ENCODE peak calls at places on chromosomes 1 and 21, in four cellular contexts. M, U, J and Q are unnamed samples.

GRCh38 chr21:40819262-40819661 is 27.7 kb downstream of the DSCAM start:
- DNase-seq in M (no peak), J (no peak), U (no peak), Q (no peak)

GRCh38 chr1:234309598-234310459 is 63.4 kb upstream of the COA6 start:
- DNase-seq in U (peak), J (peak), M (peak), Q (peak)

GRCh38 chr1:27349784-27350672 is 8.2 kb downstream of the SYTL1 start:
- DNase-seq in M (no peak), J (peak), U (no peak), Q (peak)

GRCh38 chr1:152037920-152038658 is 1.3 kb upstream of the S100A11 start:
- DNase-seq in U (peak), J (no peak), M (no peak), Q (no peak)

GRCh38 chr1:109947582-109948284 is 36.8 kb upstream of the AHCYL1 start:
- DNase-seq in M (no peak), J (no peak), U (no peak), Q (no peak)

GRCh38 chr1:39491146-39491921 is at the start of gene BMP8A:
- DNase-seq in U (peak), M (peak), J (no peak), Q (peak)

GRCh38 chr1:10610901-10611600 is 136.3 kb downstream of the PEX14 start:
- DNase-seq in M (no peak), U (no peak), J (peak), Q (no peak)

GRCh38 chr1:172895761-172896160 is 155.0 kb downstream of the TNFSF18 start:
- DNase-seq in U (no peak), M (no peak), J (no peak), Q (peak)

GRCh38 chr1:100456880-100457279 is 81.1 kb upstream of the GPR88 start:
- DNase-seq in J (no peak), U (no peak), M (no peak), Q (no peak)

GRCh38 chr1:204456826-204457361 is 37.7 kb downstream of the PIK3C2B start:
- DNase-seq in U (no peak), M (no peak), J (no peak), Q (no peak)

GRCh38 chr1:204455063-204455830 is 39.4 kb downstream of the PIK3C2B start:
- DNase-seq in M (no peak), U (no peak), J (no peak), Q (no peak)

GRCh38 chr1:204459706-204460105 is 34.9 kb downstream of the PIK3C2B start:
- DNase-seq in M (no peak), U (no peak), J (no peak), Q (no peak)

GRCh38 chr1:204455831-204456145 is 38.8 kb downstream of the PIK3C2B start:
- DNase-seq in M (no peak), J (no peak), U (no peak), Q (no peak)

DNA sequence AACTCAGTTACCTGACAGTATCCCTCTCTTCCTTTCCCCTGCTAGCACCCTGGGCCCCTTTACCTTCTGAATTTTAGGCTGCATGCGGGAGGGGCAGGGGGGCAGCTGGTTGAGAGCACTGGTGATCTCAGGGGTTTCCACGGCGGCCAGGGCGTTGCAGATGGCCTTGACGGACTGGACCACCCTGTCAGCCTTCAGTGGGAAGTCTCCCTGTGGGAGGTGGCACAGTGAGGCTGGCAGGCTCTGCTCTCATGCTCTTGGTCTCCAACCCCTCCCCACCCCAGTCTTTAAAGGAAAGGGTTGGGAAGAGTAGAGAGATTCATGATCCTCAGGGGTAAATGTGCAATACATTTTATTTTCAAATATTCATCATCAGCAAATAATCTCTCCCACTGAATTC is 36.9 kb downstream of the PIK3C2B start:
- DNase-seq in J (no peak), U (no peak), M (no peak), Q (no peak)
- TF ChIP-seq MAZ in J (no peak), U (no peak), M (no peak), Q (no peak)

DNA sequence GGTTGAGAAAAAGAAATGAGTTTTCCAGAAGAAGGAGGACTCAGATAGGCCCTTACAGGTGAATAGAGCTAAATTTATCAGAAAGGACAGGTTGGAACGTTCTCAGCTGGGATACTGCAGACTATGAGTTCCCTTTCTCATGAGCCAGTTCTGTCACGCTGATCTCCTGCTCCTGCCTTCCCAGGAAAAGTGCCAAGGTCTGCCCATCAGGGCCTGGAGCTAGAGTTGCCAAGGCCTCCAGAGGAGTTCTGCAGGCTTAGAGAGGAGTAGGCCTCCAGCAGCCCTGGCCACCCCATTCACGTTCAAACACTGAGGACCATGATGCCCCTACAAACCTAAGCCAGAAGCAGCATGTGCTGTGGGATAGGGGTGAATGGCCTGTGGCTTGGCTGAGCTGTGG is 126.8 kb upstream of the TNR start:
- DNase-seq in J (no peak), M (no peak), U (no peak), Q (no peak)
- TF ChIP-seq MAZ in J (no peak), M (no peak), U (no peak), Q (no peak)

GRCh38 chr21:10273196-10273595 is 248.2 kb upstream of the TPTE start:
- DNase-seq in U (no peak), M (no peak), J (no peak), Q (no peak)

DNA sequence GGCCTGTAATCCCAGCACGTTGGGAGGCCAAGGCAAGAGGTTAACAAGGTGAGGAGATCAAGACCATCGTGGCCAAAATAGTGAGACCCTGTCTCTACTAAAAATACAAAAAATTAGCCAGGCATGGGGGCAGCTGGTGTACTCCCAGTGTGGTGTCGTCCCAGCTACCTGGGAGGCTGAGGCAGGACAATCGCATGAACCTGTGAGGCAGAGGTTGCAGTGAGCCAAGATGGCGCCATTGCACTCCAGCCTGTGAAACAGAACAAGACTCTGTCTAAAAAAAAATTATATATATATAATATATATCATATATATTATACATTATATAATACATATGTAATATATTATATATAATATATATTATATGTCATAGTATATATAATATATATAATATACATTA is 249.2 kb upstream of the TPTE start:
- DNase-seq in M (peak), U (no peak), J (no peak), Q (no peak)
- TF ChIP-seq MAZ in M (no peak), U (no peak), J (no peak), Q (no peak)

GRCh38 chr1:61334718-61335589 is 252.6 kb downstream of the NFIA start:
- DNase-seq in M (no peak), J (no peak), U (no peak), Q (no peak)
- TF ChIP-seq MAZ in M (no peak), J (no peak), U (no peak), Q (no peak)

GRCh38 chr1:165549908-165550480 is 6.2 kb downstream of the LRRC52 start:
- DNase-seq in J (no peak), U (no peak), M (no peak), Q (no peak)
- TF ChIP-seq MAZ in J (no peak), U (no peak), M (no peak), Q (no peak)

GRCh38 chr1:59026472-59026948 is 242.7 kb upstream of the JUN start:
- DNase-seq in J (peak), M (no peak), U (no peak), Q (no peak)

GRCh38 chr1:59028052-59028451 is 244.2 kb upstream of the JUN start:
- DNase-seq in U (no peak), M (no peak), J (no peak), Q (no peak)

GRCh38 chr1:59025201-59025600 is 241.4 kb upstream of the JUN start:
- DNase-seq in U (no peak), J (peak), M (no peak), Q (no peak)

GRCh38 chr1:59027176-59027575 is 243.3 kb upstream of the JUN start:
- DNase-seq in M (no peak), U (no peak), J (peak), Q (no peak)

DNA sequence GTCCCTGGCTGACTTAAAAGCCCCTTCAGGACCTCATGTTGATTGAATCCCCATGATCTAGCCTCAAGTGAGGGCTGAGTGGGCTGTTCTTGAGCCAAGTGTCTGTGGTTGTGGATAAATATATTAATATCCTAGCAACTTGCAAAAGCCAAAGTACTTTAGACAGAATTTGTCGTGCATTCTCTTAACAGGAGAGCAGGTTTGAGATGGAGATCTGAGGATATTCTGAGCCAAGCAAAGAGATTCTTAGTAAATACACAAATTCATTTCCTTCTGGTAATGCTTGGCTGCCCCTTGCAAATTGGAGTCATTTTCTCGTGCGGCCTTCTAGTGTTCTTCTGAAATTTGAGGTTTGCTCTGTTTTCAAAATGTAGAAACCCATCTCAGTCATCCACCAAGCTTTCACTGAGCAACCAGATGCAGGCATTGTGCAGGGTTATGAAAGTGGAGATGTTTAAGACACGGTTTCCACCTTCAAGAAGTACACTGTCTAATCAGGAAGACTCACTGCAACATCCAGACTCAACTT is 242.1 kb upstream of the JUN start:
- DNase-seq in M (no peak), U (no peak), J (peak), Q (no peak)
- TF ChIP-seq MAZ in M (no peak), U (no peak), J (no peak), Q (no peak)